ENCODE peak calls at places on chromosomes 1 and 21, in seven cellular contexts. E, Q, V, Y, Z, T and K are unnamed samples.
A peak's percentile ranks its signal among the peaks of the same experiment; 100 is the strongest.

GRCh38 chr1:169741666-169742394 is 8.0 kb upstream of the SELE start:
- DNase-seq in E (no peak), Q (peak; percentile 2), V (no peak), Y (no peak), Z (no peak), T (no peak), K (no peak)

GRCh38 chr1:16607433-16607851 is 5.9 kb downstream of the NBPF1 start:
- DNase-seq in E (no peak), Q (no peak), V (no peak), Y (no peak), Z (no peak), T (no peak), K (no peak)

GRCh38 chr21:14889080-14889805 is 175.6 kb downstream of the NRIP1 start:
- DNase-seq in E (no peak), Q (no peak), V (no peak), Y (no peak), Z (no peak), T (no peak), K (no peak)

GRCh38 chr1:93976291-93976690 is 67.1 kb upstream of the GCLM start:
- DNase-seq in E (peak; percentile 68), Q (no peak), V (no peak), Y (no peak), Z (no peak), T (no peak), K (no peak)

GRCh38 chr1:100930494-100930893 is 34.6 kb downstream of the SLC30A7 start:
- DNase-seq in E (no peak), Q (no peak), V (no peak), Y (no peak), Z (no peak), T (no peak), K (no peak)

GRCh38 chr21:28516996-28517592 is 475.6 kb downstream of the LTN1 start:
- DNase-seq in E (peak; percentile 27), Q (peak; percentile 10), V (peak; percentile 1), Y (peak; percentile 9), Z (peak; percentile 4), T (peak; percentile 73), K (peak; percentile 47)

GRCh38 chr1:112840631-112841624 is 115.1 kb downstream of the SLC16A1 start:
- DNase-seq in E (no peak), Q (no peak), V (no peak), Y (no peak), Z (peak; percentile 61), T (no peak), K (peak; percentile 51)

GRCh38 chr21:33825898-33826297 is 89.7 kb downstream of the ATP5PO start:
- DNase-seq in E (no peak), Q (peak; percentile 46), V (no peak), Y (no peak), Z (no peak), T (no peak), K (peak; percentile 19)

GRCh38 chr1:239274242-239274830 is 112.0 kb upstream of the CHRM3 start:
- DNase-seq in E (no peak), Q (no peak), V (no peak), Y (no peak), Z (no peak), T (no peak), K (no peak)

GRCh38 chr1:228336308-228337030 is 70.2 kb downstream of the TRIM11 start:
- DNase-seq in E (no peak), Q (no peak), V (no peak), Y (no peak), Z (no peak), T (no peak), K (no peak)

GRCh38 chr1:7084232-7084894 is 299.1 kb downstream of the CAMTA1 start:
- DNase-seq in E (no peak), Q (no peak), V (no peak), Y (no peak), Z (no peak), T (no peak), K (no peak)

GRCh38 chr1:71561206-71561605 is 480.4 kb upstream of the ZRANB2 start:
- DNase-seq in E (no peak), Q (no peak), V (no peak), Y (no peak), Z (no peak), T (no peak), K (no peak)

GRCh38 chr1:92994105-92994712 is 32.9 kb upstream of the DIPK1A start:
- DNase-seq in E (peak; percentile 39), Q (peak; percentile 45), V (peak; percentile 32), Y (peak; percentile 38), Z (peak; percentile 82), T (peak; percentile 94), K (peak; percentile 91)

GRCh38 chr1:150017206-150017750 is 6.8 kb upstream of the OTUD7B start:
- DNase-seq in E (no peak), Q (no peak), V (no peak), Y (no peak), Z (no peak), T (no peak), K (no peak)

GRCh38 chr1:21050031-21050430 is 126.7 kb downstream of the EIF4G3 start:
- DNase-seq in E (no peak), Q (peak; percentile 11), V (no peak), Y (no peak), Z (no peak), T (no peak), K (no peak)

GRCh38 chr1:26787381-26787705 is 407 bp upstream of the PIGV start:
- DNase-seq in E (no peak), Q (peak; percentile 53), V (no peak), Y (peak; percentile 44), Z (no peak), T (no peak), K (no peak)

GRCh38 chr1:94734963-94735899 is 84.9 kb upstream of the SLC44A3 start:
- DNase-seq in E (no peak), Q (peak; percentile 27), V (no peak), Y (no peak), Z (no peak), T (no peak), K (no peak)

GRCh38 chr1:40662864-40663263 is 2.6 kb downstream of the RIMS3 start:
- DNase-seq in E (no peak), Q (no peak), V (no peak), Y (no peak), Z (no peak), T (no peak), K (no peak)

GRCh38 chr1:153608742-153609584 is 4.0 kb downstream of the S100A16 start:
- DNase-seq in E (no peak), Q (peak; percentile 94), V (no peak), Y (no peak), Z (no peak), T (peak; percentile 92), K (peak; percentile 82)

GRCh38 chr21:27329255-27329851 is 362.5 kb upstream of the ADAMTS5 start:
- DNase-seq in E (no peak), Q (peak; percentile 15), V (no peak), Y (no peak), Z (no peak), T (no peak), K (no peak)

GRCh38 chr1:9606948-9607347 is 18.2 kb downstream of the TMEM201 start:
- DNase-seq in E (no peak), Q (no peak), V (no peak), Y (no peak), Z (no peak), T (peak; percentile 54), K (no peak)

GRCh38 chr1:102837551-102837950 is 270.8 kb downstream of the COL11A1 start:
- DNase-seq in E (no peak), Q (no peak), V (no peak), Y (no peak), Z (no peak), T (no peak), K (no peak)

GRCh38 chr1:38375035-38375434 is 328.4 kb upstream of the POU3F1 start:
- DNase-seq in E (no peak), Q (no peak), V (no peak), Y (no peak), Z (no peak), T (no peak), K (no peak)

GRCh38 chr1:150876111-150876434 is 326 bp downstream of the ARNT start:
- DNase-seq in E (peak; percentile 100), Q (peak; percentile 42), V (no peak), Y (no peak), Z (peak; percentile 68), T (no peak), K (no peak)

GRCh38 chr21:45323487-45324380 is 36.0 kb upstream of the POFUT2 start:
- DNase-seq in E (no peak), Q (peak; percentile 70), V (no peak), Y (no peak), Z (no peak), T (no peak), K (no peak)

GRCh38 chr1:52455686-52456085 is 51.3 kb downstream of the PRPF38A start:
- DNase-seq in E (no peak), Q (no peak), V (no peak), Y (no peak), Z (no peak), T (no peak), K (no peak)

GRCh38 chr1:230778916-230779590 is 31.9 kb downstream of the CAPN9 start:
- DNase-seq in E (no peak), Q (no peak), V (no peak), Y (no peak), Z (no peak), T (no peak), K (no peak)

GRCh38 chr21:17793675-17794123 is 25.5 kb downstream of the C21orf91 start:
- DNase-seq in E (no peak), Q (no peak), V (no peak), Y (no peak), Z (no peak), T (no peak), K (peak; percentile 25)

GRCh38 chr1:244090645-244091044 is 39.6 kb downstream of the ZBTB18 start:
- DNase-seq in E (no peak), Q (no peak), V (no peak), Y (no peak), Z (no peak), T (no peak), K (no peak)